ENCODE peak calls at places on chromosomes 4 and X, in four cellular contexts. One of them, this sample, is unnamed.

GRCh38 chrX:45697591-45697990 is 496.9 kb upstream of the DIPK2B start:
- DNase-seq in GM06990: no peak
- DNase-seq in osteocyte: no peak
- DNase-seq in AG10803: peak; percentile 74
- DNase-seq in this sample: no peak

GRCh38 chr4:25481648-25482047 is 104.6 kb downstream of the ANAPC4 start:
- DNase-seq in GM06990: no peak
- DNase-seq in osteocyte: no peak
- DNase-seq in AG10803: no peak
- DNase-seq in this sample: no peak

GRCh38 chr4:134666640-134667039 is 465.1 kb upstream of the PABPC4L start:
- DNase-seq in GM06990: no peak
- DNase-seq in osteocyte: no peak
- DNase-seq in AG10803: no peak
- DNase-seq in this sample: no peak

GRCh38 chrX:107135076-107135964 is 16.7 kb upstream of the RBM41 start:
- DNase-seq in GM06990: no peak
- DNase-seq in osteocyte: no peak
- DNase-seq in AG10803: peak; percentile 33
- DNase-seq in this sample: no peak

GRCh38 chrX:117957128-117957527 is 159.5 kb downstream of the KLHL13 start:
- DNase-seq in GM06990: no peak
- DNase-seq in osteocyte: no peak
- DNase-seq in AG10803: no peak
- DNase-seq in this sample: no peak

GRCh38 chr4:152486414-152487389 is 49.2 kb downstream of the FBXW7 start:
- DNase-seq in GM06990: no peak
- DNase-seq in osteocyte: no peak
- DNase-seq in AG10803: no peak
- DNase-seq in this sample: no peak

GRCh38 chr4:16730522-16730921 is 167.9 kb downstream of the LDB2 start:
- DNase-seq in GM06990: no peak
- DNase-seq in osteocyte: no peak
- DNase-seq in AG10803: no peak
- DNase-seq in this sample: no peak

GRCh38 chrX:154096140-154097002 is 1.1 kb downstream of the MECP2 start:
- DNase-seq in GM06990: peak; percentile 32
- DNase-seq in osteocyte: no peak
- DNase-seq in AG10803: peak; percentile 51
- DNase-seq in this sample: no peak

GRCh38 chrX:153641575-153642312 is 5.3 kb upstream of the DUSP9 start:
- DNase-seq in GM06990: no peak
- DNase-seq in osteocyte: no peak
- DNase-seq in AG10803: no peak
- DNase-seq in this sample: no peak

GRCh38 chr4:117085185-117085701 is at the start of gene TRAM1L1:
- DNase-seq in GM06990: no peak
- DNase-seq in osteocyte: peak; percentile 94
- DNase-seq in AG10803: peak; percentile 57
- DNase-seq in this sample: peak; percentile 87

GRCh38 chr4:27861802-27862201 is 1001.2 kb downstream of the STIM2 start:
- DNase-seq in GM06990: no peak
- DNase-seq in osteocyte: no peak
- DNase-seq in AG10803: peak; percentile 1
- DNase-seq in this sample: no peak

GRCh38 chrX:36930491-36930890 is 77.7 kb upstream of the FAM47C start:
- DNase-seq in GM06990: no peak
- DNase-seq in osteocyte: no peak
- DNase-seq in AG10803: no peak
- DNase-seq in this sample: no peak

GRCh38 chr4:2817701-2818350 is 24.9 kb downstream of the SH3BP2 start:
- DNase-seq in GM06990: no peak
- DNase-seq in osteocyte: no peak
- DNase-seq in AG10803: no peak
- DNase-seq in this sample: no peak

GRCh38 chrX:71615954-71616353 is 2.4 kb downstream of the CXCR3 start:
- DNase-seq in GM06990: no peak
- DNase-seq in osteocyte: no peak
- DNase-seq in AG10803: no peak
- DNase-seq in this sample: no peak

GRCh38 chr4:37469286-37469685 is 216.9 kb downstream of the RELL1 start:
- DNase-seq in GM06990: no peak
- DNase-seq in osteocyte: no peak
- DNase-seq in AG10803: no peak
- DNase-seq in this sample: no peak

GRCh38 chr4:4693258-4693657 is 151.4 kb upstream of the STX18 start:
- DNase-seq in GM06990: peak; percentile 40
- DNase-seq in osteocyte: no peak
- DNase-seq in AG10803: peak; percentile 45
- DNase-seq in this sample: no peak

GRCh38 chr4:36332023-36332781 is 50.8 kb downstream of the DTHD1 start:
- DNase-seq in GM06990: peak; percentile 62
- DNase-seq in osteocyte: no peak
- DNase-seq in AG10803: no peak
- DNase-seq in this sample: no peak

GRCh38 chr4:165478260-165478659 is 99.5 kb downstream of the CPE start:
- DNase-seq in GM06990: no peak
- DNase-seq in osteocyte: no peak
- DNase-seq in AG10803: no peak
- DNase-seq in this sample: no peak

GRCh38 chr4:71860643-71861042 is 76.8 kb upstream of the GC start:
- DNase-seq in GM06990: no peak
- DNase-seq in osteocyte: no peak
- DNase-seq in AG10803: no peak
- DNase-seq in this sample: no peak

GRCh38 chrX:56228914-56229313 is 3.2 kb upstream of the KLF8 start:
- DNase-seq in GM06990: no peak
- DNase-seq in osteocyte: no peak
- DNase-seq in AG10803: no peak
- DNase-seq in this sample: no peak

GRCh38 chrX:56233100-56233499 is 944 bp downstream of the KLF8 start:
- DNase-seq in GM06990: no peak
- DNase-seq in osteocyte: no peak
- DNase-seq in AG10803: no peak
- DNase-seq in this sample: no peak

GRCh38 chrX:56232221-56233082 is at the start of gene KLF8:
- DNase-seq in GM06990: peak; percentile 34
- DNase-seq in osteocyte: no peak
- DNase-seq in AG10803: no peak
- DNase-seq in this sample: no peak

GRCh38 chrX:56231706-56232105 is 450 bp upstream of the KLF8 start:
- DNase-seq in GM06990: no peak
- DNase-seq in osteocyte: no peak
- DNase-seq in AG10803: no peak
- DNase-seq in this sample: no peak

DNA sequence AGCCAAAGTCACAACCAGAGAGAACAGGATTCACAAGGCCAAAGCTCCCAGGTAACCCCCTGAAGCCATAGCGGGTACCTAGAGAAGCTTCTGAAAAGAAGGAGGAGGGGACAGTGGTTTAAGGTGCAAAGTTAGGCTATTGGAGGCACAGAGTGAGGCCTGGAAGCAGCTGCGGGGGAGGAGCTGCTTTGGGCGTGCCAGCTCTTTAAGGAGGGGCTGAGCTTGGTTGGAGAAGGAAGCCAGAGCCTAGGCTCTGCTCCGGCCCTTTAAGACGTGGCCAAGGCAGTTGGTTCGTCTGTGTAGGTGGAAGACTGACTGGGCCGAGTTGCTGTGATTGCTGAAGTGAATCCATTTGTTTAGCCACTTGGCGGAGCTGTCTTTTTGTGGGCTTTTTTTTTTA is 1.5 kb downstream of the KLF8 start:
- DNase-seq in GM06990: no peak
- DNase-seq in osteocyte: no peak
- DNase-seq in AG10803: peak; percentile 5
- DNase-seq in this sample: no peak
- TF ChIP-seq CTCF in GM06990: peak; percentile 13
- TF ChIP-seq CTCF in osteocyte: no peak
- TF ChIP-seq CTCF in AG10803: no peak
- TF ChIP-seq CTCF in this sample: no peak

DNA sequence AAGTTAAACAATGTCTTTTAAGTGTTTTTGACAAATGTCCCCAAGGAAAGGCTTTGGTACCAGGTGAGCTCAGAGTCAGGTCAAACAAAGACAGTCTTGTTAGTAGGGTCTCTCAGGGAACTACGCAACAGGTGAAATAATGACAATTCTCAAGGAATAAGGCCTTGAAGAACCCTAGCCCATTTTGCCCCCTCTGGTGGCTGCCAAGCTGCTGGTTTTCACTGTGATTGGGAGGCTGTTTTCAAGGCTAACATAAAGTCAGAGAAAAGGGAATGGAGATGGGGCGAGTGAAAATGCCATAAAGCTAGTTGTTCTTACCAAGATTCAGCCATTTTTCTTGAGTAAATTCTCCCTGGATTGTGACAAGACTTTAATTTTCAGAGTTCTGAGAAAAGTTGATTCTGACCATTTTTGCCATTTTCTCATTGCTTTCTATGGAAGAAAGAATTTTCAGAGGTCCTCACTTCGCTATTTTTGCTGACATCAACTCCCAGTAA is 58.7 kb downstream of the RWDD4 start:
- DNase-seq in GM06990: no peak
- DNase-seq in osteocyte: no peak
- DNase-seq in AG10803: no peak
- DNase-seq in this sample: no peak
- TF ChIP-seq CTCF in GM06990: peak; percentile 43
- TF ChIP-seq CTCF in osteocyte: peak; percentile 39
- TF ChIP-seq CTCF in AG10803: peak; percentile 49
- TF ChIP-seq CTCF in this sample: peak; percentile 63

DNA sequence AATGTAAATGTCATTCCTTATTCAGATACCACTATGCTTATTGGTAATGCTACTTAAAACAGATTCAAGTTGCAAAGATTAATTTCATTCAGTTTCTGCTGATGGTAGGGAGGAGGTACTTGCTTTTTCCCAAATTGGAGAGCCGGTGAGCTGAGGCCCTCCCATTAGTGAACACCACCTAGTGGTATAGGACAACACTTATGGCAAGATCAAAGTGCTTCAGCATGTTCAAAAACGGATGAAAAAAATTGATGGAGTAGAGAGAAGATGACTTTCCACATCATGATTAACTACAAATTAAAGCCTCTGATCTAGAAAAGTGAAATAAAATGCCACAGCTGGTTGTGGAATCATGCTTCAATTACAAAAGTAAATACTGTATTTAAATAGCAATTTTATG is 112.9 kb downstream of the MBNL3 start:
- DNase-seq in GM06990: no peak
- DNase-seq in osteocyte: no peak
- DNase-seq in AG10803: no peak
- DNase-seq in this sample: no peak
- TF ChIP-seq CTCF in GM06990: peak; percentile 38
- TF ChIP-seq CTCF in osteocyte: no peak
- TF ChIP-seq CTCF in AG10803: peak; percentile 11
- TF ChIP-seq CTCF in this sample: peak; percentile 61

GRCh38 chr4:111798840-111799239 is 346.4 kb upstream of the FAM241A start:
- DNase-seq in GM06990: no peak
- DNase-seq in osteocyte: no peak
- DNase-seq in AG10803: no peak
- DNase-seq in this sample: no peak
- TF ChIP-seq CTCF in GM06990: peak; percentile 12
- TF ChIP-seq CTCF in osteocyte: no peak
- TF ChIP-seq CTCF in AG10803: peak; percentile 18
- TF ChIP-seq CTCF in this sample: peak; percentile 48

GRCh38 chr4:62816566-62816965 is 1592.7 kb downstream of the TECRL start:
- DNase-seq in GM06990: no peak
- DNase-seq in osteocyte: no peak
- DNase-seq in AG10803: no peak
- DNase-seq in this sample: no peak

GRCh38 chr4:62814510-62815047 is 1594.7 kb downstream of the TECRL start:
- DNase-seq in GM06990: no peak
- DNase-seq in osteocyte: no peak
- DNase-seq in AG10803: no peak
- DNase-seq in this sample: no peak
- TF ChIP-seq CTCF in GM06990: no peak
- TF ChIP-seq CTCF in osteocyte: no peak
- TF ChIP-seq CTCF in AG10803: no peak
- TF ChIP-seq CTCF in this sample: no peak